ENCODE peak calls at places on chromosomes 13 and 19, in seven cellular contexts. Y is NCI-H1930, L is dermis blood vessel endothelial cell, K is progenitor cell of endocrine pancreas, G is NB4, U is amygdala, B is COR-L47. O is an unnamed sample.

GRCh38 chr19:6021878-6022569 is 44.1 kb upstream of the RANBP3 start:
- DNase-seq in Y (peak; percentile 25), L (peak; percentile 92), K (peak; percentile 61), G (peak; percentile 79), U (no peak), B (peak; percentile 66), O (peak; percentile 85)

GRCh38 chr13:74758188-74758587 is 624.0 kb upstream of the KLF12 start:
- DNase-seq in Y (no peak), L (no peak), K (no peak), G (no peak), U (no peak), B (no peak), O (no peak)

GRCh38 chr13:111396457-111396856 is 76.0 kb downstream of the TEX29 start:
- DNase-seq in Y (no peak), L (no peak), K (no peak), G (no peak), U (no peak), B (no peak), O (no peak)

GRCh38 chr19:38841787-38842438 is 7.9 kb downstream of the HNRNPL start:
- DNase-seq in Y (no peak), L (no peak), K (no peak), G (no peak), U (no peak), B (no peak), O (no peak)

GRCh38 chr19:53132231-53132991 is at the start of gene ZNF415:
- DNase-seq in Y (peak; percentile 88), L (peak; percentile 58), K (peak; percentile 81), G (no peak), U (peak; percentile 41), B (peak; percentile 2), O (peak; percentile 91)

GRCh38 chr19:47697863-47698609 is 15.2 kb upstream of the EHD2 start:
- DNase-seq in Y (peak; percentile 33), L (peak; percentile 88), K (peak; percentile 57), G (peak; percentile 96), U (peak; percentile 50), B (peak; percentile 65), O (peak; percentile 83)

GRCh38 chr19:53624776-53625540 is 6.8 kb upstream of the DPRX start:
- DNase-seq in Y (no peak), L (peak; percentile 50), K (no peak), G (peak; percentile 19), U (no peak), B (no peak), O (no peak)

GRCh38 chr19:42086770-42087550 is 11.0 kb downstream of the ZNF574 start:
- DNase-seq in Y (no peak), L (no peak), K (no peak), G (peak; percentile 20), U (no peak), B (no peak), O (no peak)

GRCh38 chr19:10510301-10510802 is 6.9 kb downstream of the S1PR5 start:
- DNase-seq in Y (no peak), L (peak; percentile 26), K (peak; percentile 58), G (peak; percentile 67), U (no peak), B (no peak), O (peak; percentile 70)

GRCh38 chr13:76812206-76812882 is 73.9 kb downstream of the KCTD12 start:
- DNase-seq in Y (no peak), L (no peak), K (no peak), G (no peak), U (no peak), B (no peak), O (no peak)

GRCh38 chr13:32548837-32549236 is 10.2 kb upstream of the N4BP2L2 start:
- DNase-seq in Y (no peak), L (no peak), K (no peak), G (peak; percentile 77), U (no peak), B (no peak), O (no peak)

GRCh38 chr13:64993514-64994164 is 2236.5 kb downstream of the PCDH9 start:
- DNase-seq in Y (no peak), L (no peak), K (no peak), G (peak; percentile 46), U (no peak), B (no peak), O (no peak)

GRCh38 chr13:99227331-99227900 is 26.8 kb downstream of the UBAC2 start:
- DNase-seq in Y (no peak), L (no peak), K (no peak), G (no peak), U (no peak), B (no peak), O (no peak)

GRCh38 chr19:5240011-5240410 is 100.6 kb downstream of the PTPRS start:
- DNase-seq in Y (no peak), L (no peak), K (no peak), G (no peak), U (no peak), B (no peak), O (no peak)

GRCh38 chr13:41917641-41918040 is 43.3 kb downstream of the VWA8 start:
- DNase-seq in Y (no peak), L (peak; percentile 53), K (no peak), G (peak; percentile 14), U (no peak), B (no peak), O (no peak)

GRCh38 chr13:20525601-20526544 is at the start of gene CRYL1:
- DNase-seq in Y (peak; percentile 41), L (peak; percentile 87), K (peak; percentile 45), G (peak; percentile 89), U (peak; percentile 78), B (peak; percentile 75), O (peak; percentile 79)

GRCh38 chr19:5711713-5712161 is 8.2 kb downstream of the LONP1 start:
- DNase-seq in Y (no peak), L (no peak), K (no peak), G (no peak), U (no peak), B (no peak), O (no peak)

GRCh38 chr13:25836709-25837316 is 215.0 kb downstream of the SHISA2 start:
- DNase-seq in Y (no peak), L (peak; percentile 18), K (no peak), G (no peak), U (no peak), B (no peak), O (no peak)

GRCh38 chr19:41111296-41111695 is 2.9 kb upstream of the CYP2F1 start:
- DNase-seq in Y (no peak), L (no peak), K (no peak), G (no peak), U (no peak), B (no peak), O (no peak)

O was measured in retina.